ENCODE peak calls at places on chromosome 3, in four cellular contexts. O is fibroblast of lung; L is naive thymus-derived CD4-positive, alpha-beta T cell; U is sigmoid colon. C is an unnamed sample.

GRCh38 chr3:71905426-71905825 is 120.5 kb upstream of the PROK2 start:
- DNase-seq in O (no peak), L (no peak), U (no peak), C (no peak)

GRCh38 chr3:73029321-73029796 is 32.1 kb upstream of the EBLN2 start:
- DNase-seq in O (peak; percentile 84), L (no peak), U (no peak), C (no peak)

GRCh38 chr3:32398531-32398930 is 6.9 kb downstream of the CMTM7 start:
- DNase-seq in O (no peak), L (no peak), U (peak; percentile 73), C (peak; percentile 63)

GRCh38 chr3:149152420-149152819 is 23.0 kb downstream of the HPS3 start:
- DNase-seq in O (peak; percentile 19), L (no peak), U (no peak), C (no peak)

GRCh38 chr3:155805802-155806618 is at the start of gene C3orf33:
- DNase-seq in O (peak; percentile 54), L (peak; percentile 78), U (peak; percentile 77), C (peak; percentile 73)

GRCh38 chr3:147161833-147162232 is 244.5 kb downstream of the ZIC4 start:
- DNase-seq in O (no peak), L (no peak), U (no peak), C (no peak)

GRCh38 chr3:61146010-61146569 is 105.2 kb downstream of the FHIT start:
- DNase-seq in O (no peak), L (no peak), U (no peak), C (no peak)

GRCh38 chr3:71545330-71545729 is 38.2 kb downstream of the FOXP1 start:
- DNase-seq in O (peak; percentile 40), L (no peak), U (no peak), C (no peak)

GRCh38 chr3:85846940-85847339 is 888.2 kb downstream of the CADM2 start:
- DNase-seq in O (peak; percentile 7), L (no peak), U (no peak), C (no peak)

GRCh38 chr3:180529778-180530177 is 72.2 kb upstream of the TTC14 start:
- DNase-seq in O (no peak), L (no peak), U (no peak), C (no peak)

GRCh38 chr3:129001817-129002572 is 891 bp downstream of the EFCC1 start:
- DNase-seq in O (no peak), L (peak; percentile 43), U (peak; percentile 60), C (no peak)

GRCh38 chr3:59451800-59452741 is 402.2 kb upstream of the CFAP20DC start:
- DNase-seq in O (no peak), L (peak; percentile 25), U (no peak), C (no peak)

GRCh38 chr3:64408770-64409169 is 183.5 kb upstream of the PRICKLE2 start:
- DNase-seq in O (peak; percentile 26), L (no peak), U (no peak), C (no peak)

GRCh38 chr3:46693038-46693896 is at the start of gene ALS2CL:
- DNase-seq in O (no peak), L (peak; percentile 76), U (peak; percentile 74), C (peak; percentile 79)

GRCh38 chr3:46695177-46695961 is 1.9 kb upstream of the ALS2CL start:
- DNase-seq in O (no peak), L (peak; percentile 51), U (peak; percentile 83), C (peak; percentile 60)

GRCh38 chr3:46692566-46692983 is 904 bp downstream of the ALS2CL start:
- DNase-seq in O (no peak), L (no peak), U (no peak), C (peak; percentile 73)

GRCh38 chr3:46694520-46694919 is 1.0 kb upstream of the ALS2CL start:
- DNase-seq in O (no peak), L (no peak), U (no peak), C (no peak)

GRCh38 chr3:46693897-46694235 is 387 bp upstream of the ALS2CL start:
- DNase-seq in O (no peak), L (no peak), U (no peak), C (no peak)
- H3K4me3 ChIP-seq in O (no peak overlapping the region), L (peak overlapping the region; percentile 52), U (peak overlapping the region; percentile 71), C (peak overlapping the region; percentile 96)

GRCh38 chr3:11634974-11635612 is 8.6 kb downstream of the VGLL4 start:
- DNase-seq in O (no peak), L (no peak), U (no peak), C (no peak)
- H3K4me1 ChIP-seq in O (peaks cover 5% of the 10 kb centered on the region), L (no peaks in the 10 kb centered on the region), U (peaks cover 100% of the 10 kb centered on the region), C (peaks cover 96% of the 10 kb centered on the region)

GRCh38 chr3:127747751-127748521 is 74.4 kb downstream of the MGLL start:
- DNase-seq in O (peak; percentile 91), L (no peak), U (peak; percentile 85), C (peak; percentile 86)
- H3K4me3 ChIP-seq in O (no peak overlapping the region), L (no peak overlapping the region), U (no peak overlapping the region), C (no peak overlapping the region)

GRCh38 chr3:114365909-114366308 is 72.1 kb downstream of the TIGIT start:
- DNase-seq in O (no peak), L (no peak), U (no peak), C (no peak)

GRCh38 chr3:114365268-114365667 is 71.4 kb downstream of the TIGIT start:
- DNase-seq in O (no peak), L (no peak), U (no peak), C (no peak)

GRCh38 chr3:114363554-114364202 is 69.8 kb downstream of the TIGIT start:
- DNase-seq in O (peak; percentile 66), L (no peak), U (no peak), C (no peak)

GRCh38 chr3:114362815-114363214 is 69.0 kb downstream of the TIGIT start:
- DNase-seq in O (peak; percentile 65), L (no peak), U (no peak), C (no peak)

GRCh38 chr3:114364806-114365205 is 71.0 kb downstream of the TIGIT start:
- DNase-seq in O (no peak), L (no peak), U (no peak), C (no peak)
- H3K4me1 ChIP-seq in O (peaks cover 8% of the 10 kb centered on the region), L (no peaks in the 10 kb centered on the region), U (peaks cover 41% of the 10 kb centered on the region), C (peaks cover 58% of the 10 kb centered on the region)

GRCh38 chr3:23809294-23809693 is 3.5 kb downstream of the UBE2E1 start:
- DNase-seq in O (no peak), L (no peak), U (no peak), C (no peak)

GRCh38 chr3:23809840-23810341 is 4.1 kb downstream of the UBE2E1 start:
- DNase-seq in O (no peak), L (peak; percentile 27), U (no peak), C (no peak)

GRCh38 chr3:23807161-23808015 is 1.6 kb downstream of the UBE2E1 start:
- DNase-seq in O (peak; percentile 68), L (peak; percentile 12), U (no peak), C (no peak)

GRCh38 chr3:23806322-23807160 is 786 bp downstream of the UBE2E1 start:
- DNase-seq in O (peak; percentile 31), L (peak; percentile 24), U (peak; percentile 75), C (peak; percentile 28)

GRCh38 chr3:23808525-23808924 is 2.8 kb downstream of the UBE2E1 start:
- DNase-seq in O (no peak), L (no peak), U (no peak), C (no peak)
- H3K4me3 ChIP-seq in O (no peak overlapping the region), L (no peak overlapping the region), U (no peak overlapping the region), C (peak overlapping the region; percentile 93)

DNA sequence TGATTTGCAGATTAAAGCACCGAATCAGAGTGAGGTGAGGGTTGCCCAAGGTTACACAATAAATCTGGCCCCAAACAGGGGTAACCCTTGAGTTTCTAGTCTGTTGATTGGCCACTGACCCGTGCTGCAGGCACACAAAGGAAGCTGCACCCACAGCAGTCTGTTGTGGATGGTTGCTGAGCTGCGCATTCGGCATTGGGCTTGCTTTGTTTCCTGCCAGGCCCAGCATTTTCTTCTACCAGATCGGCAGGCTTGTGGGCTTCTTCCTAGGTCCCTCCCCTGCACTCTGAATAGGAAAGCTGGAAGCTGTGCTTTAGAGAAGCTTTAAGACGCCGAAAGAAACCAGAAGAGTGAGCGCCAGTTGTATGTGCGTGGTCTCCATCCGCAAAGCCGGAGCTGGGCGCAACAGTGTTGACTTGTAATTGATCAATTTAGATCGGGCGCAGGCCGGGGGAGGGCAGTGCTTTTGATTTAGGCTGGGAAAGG is 12.1 kb downstream of the B3GNT5 start:
- DNase-seq in O (peak; percentile 60), L (no peak), U (peak; percentile 68), C (no peak)
- H3K4me1 ChIP-seq in O (no peaks in the 10 kb centered on the region), L (no peaks in the 10 kb centered on the region), U (no peaks in the 10 kb centered on the region), C (peaks cover 53% of the 10 kb centered on the region)

GRCh38 chr3:56753206-56753605 is 48.5 kb downstream of the ARHGEF3 start:
- DNase-seq in O (no peak), L (no peak), U (no peak), C (no peak)
- H3K4me3 ChIP-seq in O (no peak overlapping the region), L (no peak overlapping the region), U (no peak overlapping the region), C (no peak overlapping the region)

GRCh38 chr3:57948782-57949242 is 59.4 kb upstream of the FLNB start:
- DNase-seq in O (no peak), L (no peak), U (peak; percentile 64), C (no peak)
- H3K4me1 ChIP-seq in O (peaks cover 18% of the 10 kb centered on the region), L (no peaks in the 10 kb centered on the region), U (peaks cover 85% of the 10 kb centered on the region), C (peaks cover 23% of the 10 kb centered on the region)

GRCh38 chr3:52315977-52316764 is at the start of gene DNAH1:
- DNase-seq in O (no peak), L (no peak), U (no peak), C (no peak)

GRCh38 chr3:52315006-52315405 is 1.1 kb upstream of the DNAH1 start:
- DNase-seq in O (no peak), L (no peak), U (no peak), C (no peak)

GRCh38 chr3:52318186-52318793 is 2.2 kb downstream of the DNAH1 start:
- DNase-seq in O (no peak), L (no peak), U (no peak), C (no peak)

GRCh38 chr3:52317601-52318000 is 1.5 kb downstream of the DNAH1 start:
- DNase-seq in O (peak; percentile 29), L (peak; percentile 73), U (no peak), C (peak; percentile 60)

GRCh38 chr3:52317178-52317577 is 1.1 kb downstream of the DNAH1 start:
- DNase-seq in O (no peak), L (no peak), U (no peak), C (no peak)
- H3K4me3 ChIP-seq in O (no peak overlapping the region), L (peak overlapping the region; percentile 46), U (peak overlapping the region; percentile 46), C (peak overlapping the region; percentile 54)

DNA sequence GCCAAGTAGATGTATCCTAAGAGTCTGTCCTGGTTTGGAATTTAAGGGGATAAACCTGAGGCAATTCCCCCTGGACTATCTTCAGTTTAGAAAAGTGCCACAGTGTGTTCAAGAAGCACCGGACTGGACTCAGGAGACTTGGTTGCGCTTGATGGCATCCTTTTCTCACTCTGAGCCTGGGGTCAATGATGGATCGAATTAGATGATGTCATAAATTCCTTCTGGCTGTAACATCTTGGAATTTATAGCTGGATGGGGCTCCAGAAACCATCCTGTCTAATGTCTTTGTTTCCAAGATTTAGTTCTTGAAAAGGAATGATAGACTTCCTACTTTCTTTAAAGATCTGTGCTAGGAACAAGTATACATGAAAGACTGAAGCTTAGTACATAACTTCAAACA is 280.6 kb downstream of the LPP start:
- DNase-seq in O (no peak), L (no peak), U (no peak), C (no peak)
- H3K4me1 ChIP-seq in O (peaks cover 13% of the 10 kb centered on the region), L (peaks cover 14% of the 10 kb centered on the region), U (peaks cover 80% of the 10 kb centered on the region), C (peaks cover 50% of the 10 kb centered on the region)

C was measured in psoas muscle.